ENCODE peak calls at places on chromosomes 4 and X, in ten cellular contexts. W is IMR-90, Y is GM12891, X is esophagus squamous epithelium, Q is breast epithelium, K is HCT116, A is lower leg skin, E is sigmoid colon, O is Peyer's patch, D is uterus. H is an unnamed sample.

GRCh38 chr4:141099326-141099725 is 33.9 kb downstream of the RNF150 start:
- DNase-seq in W (peak), Y (no peak), X (no peak), Q (no peak), K (no peak), A (no peak), E (no peak), O (no peak), D (no peak), H (no peak)

GRCh38 chr4:7004331-7004730 is 38.8 kb upstream of the TADA2B start:
- DNase-seq in W (no peak), Y (no peak), X (no peak), Q (peak), K (no peak), A (no peak), E (peak), O (no peak), D (no peak), H (no peak)

GRCh38 chrX:153539171-153539978 is 21.9 kb downstream of the ATP2B3 start:
- DNase-seq in W (peak), Y (peak), X (no peak), Q (peak), K (peak), A (peak), E (peak), O (peak), D (peak), H (peak)

GRCh38 chr4:159455675-159456235 is 352.9 kb downstream of the RAPGEF2 start:
- DNase-seq in W (peak), Y (no peak), X (no peak), Q (no peak), K (peak), A (no peak), E (no peak), O (no peak), D (no peak), H (peak)

GRCh38 chr4:30354605-30355004 is 365.6 kb upstream of the PCDH7 start:
- DNase-seq in W (no peak), Y (no peak), X (no peak), Q (no peak), K (no peak), A (no peak), E (no peak), O (no peak), D (no peak), H (no peak)

GRCh38 chr4:166594326-166594946 is 639.9 kb downstream of the SPOCK3 start:
- DNase-seq in W (no peak), Y (peak), X (no peak), Q (no peak), K (peak), A (no peak), E (no peak), O (no peak), D (no peak), H (peak)

GRCh38 chr4:823761-824460 is 2.0 kb downstream of the CPLX1 start:
- DNase-seq in W (no peak), Y (no peak), X (no peak), Q (no peak), K (no peak), A (no peak), E (peak), O (no peak), D (no peak), H (no peak)

GRCh38 chr4:169037491-169037890 is 27.4 kb upstream of the CBR4 start:
- DNase-seq in W (no peak), Y (no peak), X (no peak), Q (no peak), K (no peak), A (peak), E (no peak), O (no peak), D (no peak), H (no peak)

GRCh38 chrX:122943918-122944317 is 240.2 kb upstream of the GRIA3 start:
- DNase-seq in W (no peak), Y (no peak), X (no peak), Q (no peak), K (no peak), A (no peak), E (no peak), O (no peak), D (no peak), H (no peak)

GRCh38 chrX:22135994-22136684 is 104.0 kb downstream of the PHEX start:
- DNase-seq in W (peak), Y (no peak), X (no peak), Q (no peak), K (peak), A (no peak), E (no peak), O (no peak), D (no peak), H (peak)

GRCh38 chrX:150972450-150972849 is 10.7 kb upstream of the HMGB3 start:
- DNase-seq in W (no peak), Y (no peak), X (no peak), Q (no peak), K (no peak), A (no peak), E (no peak), O (no peak), D (no peak), H (no peak)

GRCh38 chrX:57286507-57287251 is at the start of gene FAAH2:
- DNase-seq in W (no peak), Y (peak), X (no peak), Q (peak), K (peak), A (peak), E (no peak), O (peak), D (no peak), H (no peak)

GRCh38 chr4:39976141-39976944 is 1.4 kb downstream of the PDS5A start:
- DNase-seq in W (peak), Y (peak), X (no peak), Q (peak), K (peak), A (peak), E (peak), O (peak), D (peak), H (peak)

GRCh38 chr4:39978378-39978775 is 666 bp upstream of the PDS5A start:
- DNase-seq in W (no peak), Y (no peak), X (no peak), Q (no peak), K (no peak), A (no peak), E (no peak), O (no peak), D (no peak), H (no peak)

GRCh38 chr4:39976945-39977488 is 694 bp downstream of the PDS5A start:
- DNase-seq in W (no peak), Y (peak), X (no peak), Q (no peak), K (no peak), A (peak), E (peak), O (peak), D (peak), H (peak)

GRCh38 chr4:39978904-39979303 is 1.2 kb upstream of the PDS5A start:
- DNase-seq in W (no peak), Y (no peak), X (no peak), Q (no peak), K (no peak), A (no peak), E (no peak), O (no peak), D (no peak), H (peak)

GRCh38 chr4:39977489-39978377 is at the start of gene PDS5A:
- DNase-seq in W (peak), Y (peak), X (peak), Q (peak), K (peak), A (peak), E (peak), O (peak), D (peak), H (peak)
- TF ChIP-seq POLR2A in W (peak), Y (no peak), X (no peak), Q (no peak), K (peak), A (no peak), E (no peak), O (no peak), D (peak), H (peak)

GRCh38 chr4:96787766-96788165 is 947.9 kb downstream of the PDHA2 start:
- DNase-seq in W (no peak), Y (no peak), X (no peak), Q (no peak), K (no peak), A (no peak), E (no peak), O (no peak), D (no peak), H (no peak)

GRCh38 chr4:96784336-96784735 is 944.4 kb downstream of the PDHA2 start:
- DNase-seq in W (no peak), Y (no peak), X (no peak), Q (no peak), K (no peak), A (no peak), E (no peak), O (no peak), D (no peak), H (no peak)

GRCh38 chr4:96786306-96786705 is 946.4 kb downstream of the PDHA2 start:
- DNase-seq in W (no peak), Y (no peak), X (no peak), Q (no peak), K (no peak), A (no peak), E (no peak), O (no peak), D (no peak), H (no peak)
- TF ChIP-seq POLR2A in W (no peak), Y (no peak), X (no peak), Q (no peak), K (no peak), A (no peak), E (no peak), O (no peak), D (no peak), H (no peak)

GRCh38 chr4:143513314-143514211 is at the start of gene SMARCA5:
- DNase-seq in W (peak), Y (peak), X (peak), Q (peak), K (peak), A (peak), E (peak), O (peak), D (peak), H (peak)
- TF ChIP-seq POLR2A in W (peak), Y (peak), X (no peak), Q (peak), K (peak), A (no peak), E (peak), O (peak), D (peak), H (peak)

DNA sequence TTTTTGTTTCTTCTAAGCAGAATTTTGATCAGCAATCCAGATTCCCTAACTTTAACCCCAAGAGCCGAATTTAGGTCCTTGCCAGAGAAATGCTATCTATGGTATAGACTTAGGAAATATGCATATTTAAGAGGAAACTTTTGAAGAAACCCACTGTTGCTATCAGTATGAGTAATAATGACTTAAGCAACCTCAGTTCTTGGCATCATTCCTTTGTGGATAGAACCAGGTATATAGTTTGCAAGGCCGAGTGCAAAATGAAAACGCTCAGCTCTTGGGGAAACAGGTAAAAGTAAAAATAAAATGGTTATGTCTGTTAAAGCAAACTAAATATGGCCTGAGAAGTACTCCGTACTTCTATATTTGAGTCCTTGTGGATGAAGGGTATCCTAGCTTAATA is 78.1 kb downstream of the ARSF start:
- DNase-seq in W (peak), Y (no peak), X (no peak), Q (no peak), K (no peak), A (no peak), E (no peak), O (no peak), D (no peak), H (no peak)
- TF ChIP-seq POLR2A in W (no peak), Y (no peak), X (no peak), Q (no peak), K (no peak), A (no peak), E (no peak), O (no peak), D (no peak), H (no peak)

DNA sequence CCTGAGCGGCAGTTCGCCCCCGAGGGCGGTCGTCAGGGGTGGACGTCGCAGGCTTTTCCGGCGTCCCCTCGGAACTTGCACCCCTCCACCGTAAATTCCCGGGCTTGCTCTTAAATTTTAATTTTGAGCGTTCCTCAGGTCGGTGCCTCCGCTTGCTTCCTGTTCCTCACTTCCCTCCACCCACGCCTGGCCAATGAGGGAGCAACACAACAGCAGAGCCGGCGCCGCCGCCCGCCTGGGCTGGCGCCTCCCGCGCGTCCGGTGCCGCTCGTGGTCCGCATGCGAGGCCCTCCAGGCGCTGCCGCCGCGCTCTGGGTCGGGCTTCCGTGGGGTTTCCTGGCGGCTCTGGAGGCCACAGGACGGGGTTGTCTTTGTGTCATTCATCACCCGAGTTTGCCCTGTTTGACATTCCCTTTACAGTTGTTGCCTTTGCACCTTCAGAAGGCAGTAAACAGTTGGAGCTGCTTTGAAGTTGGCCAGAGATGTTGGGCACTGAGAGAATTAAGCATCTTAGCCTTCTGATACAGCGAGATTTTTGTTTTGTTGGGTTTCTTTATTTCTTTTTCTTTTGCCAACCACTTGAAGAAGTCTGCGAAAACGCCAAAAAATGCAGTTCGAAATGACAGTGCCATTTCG is 692 bp downstream of the SPCS3 start:
- DNase-seq in W (peak), Y (peak), X (peak), Q (peak), K (peak), A (peak), E (peak), O (peak), D (peak), H (peak)
- TF ChIP-seq POLR2A in W (peak), Y (no peak), X (no peak), Q (no peak), K (no peak), A (no peak), E (no peak), O (no peak), D (peak), H (no peak)

GRCh38 chr4:67084801-67085200 is 460.5 kb downstream of the CENPC start:
- DNase-seq in W (no peak), Y (no peak), X (no peak), Q (no peak), K (no peak), A (no peak), E (no peak), O (no peak), D (no peak), H (no peak)
- TF ChIP-seq POLR2A in W (no peak), Y (no peak), X (no peak), Q (no peak), K (no peak), A (no peak), E (no peak), O (no peak), D (no peak), H (no peak)